ENCODE peak calls at places on chromosomes 6 and 20, in five cellular contexts. R, K, F, V and Q are unnamed samples. For H3K27me3, the result is how much of the 10 kb centered on the place peaks cover.

GRCh38 chr20:32589256-32589655 is 4.1 kb upstream of the NOL4L start:
- DNase-seq in R (peak), K (no peak), V (no peak), F (no peak), Q (no peak)

GRCh38 chr20:21175433-21175832 is 49.6 kb downstream of the KIZ start:
- DNase-seq in V (no peak), F (no peak), R (no peak), K (no peak), Q (no peak)

GRCh38 chr6:26607434-26608230 is 10.9 kb downstream of the ABT1 start:
- DNase-seq in K (peak), R (peak), V (no peak), F (peak), Q (no peak)

GRCh38 chr6:154604120-154604519 is 93.6 kb upstream of the CNKSR3 start:
- DNase-seq in V (no peak), F (no peak), R (no peak), K (no peak), Q (no peak)

GRCh38 chr20:10848810-10849370 is 175.1 kb upstream of the JAG1 start:
- DNase-seq in R (peak), F (peak), V (peak), K (no peak), Q (peak)

GRCh38 chr20:23350855-23351838 is 556 bp downstream of the NXT1 start:
- DNase-seq in V (peak), F (peak), K (peak), R (peak), Q (peak)

GRCh38 chr6:137371634-137372016 is 122.6 kb downstream of the OLIG3 start:
- DNase-seq in F (no peak), K (no peak), V (no peak), R (no peak), Q (no peak)

GRCh38 chr6:97841763-97842162 is 558.7 kb upstream of the MMS22L start:
- DNase-seq in V (no peak), K (no peak), R (no peak), F (no peak), Q (no peak)

GRCh38 chr6:80605165-80605989 is 498.9 kb downstream of the BCKDHB start:
- DNase-seq in R (peak), V (no peak), F (peak), K (no peak), Q (no peak)

GRCh38 chr6:36302227-36302976 is 32.5 kb downstream of the PNPLA1 start:
- DNase-seq in R (peak), F (peak), K (peak), V (peak), Q (peak)

GRCh38 chr6:158015545-158015944 is 33.9 kb downstream of the SYNJ2 start:
- DNase-seq in F (no peak), R (no peak), K (no peak), V (no peak), Q (no peak)

GRCh38 chr6:35497571-35498406 is 910 bp upstream of the TEAD3 start:
- DNase-seq in V (peak), F (no peak), R (peak), K (peak), Q (peak)

GRCh38 chr6:29723666-29724588 is 693 bp downstream of the HLA-F start:
- DNase-seq in V (peak), F (no peak), R (no peak), K (peak), Q (peak)

GRCh38 chr6:164396071-164397047 is 913.0 kb downstream of the C6orf118 start:
- DNase-seq in V (no peak), K (no peak), R (no peak), F (no peak), Q (no peak)

GRCh38 chr6:80528115-80528514 is 421.6 kb downstream of the BCKDHB start:
- DNase-seq in R (peak), K (no peak), F (no peak), V (no peak), Q (no peak)

GRCh38 chr20:61050491-61050890 is 201.6 kb upstream of the CDH4 start:
- DNase-seq in K (no peak), R (no peak), F (no peak), V (no peak), Q (no peak)

GRCh38 chr6:83417880-83418663 is 12.8 kb downstream of the ME1 start:
- DNase-seq in R (peak), K (no peak), F (peak), V (no peak), Q (no peak)

GRCh38 chr20:37538003-37538402 is 10.3 kb upstream of the BLCAP start:
- DNase-seq in V (no peak), F (no peak), K (peak), R (peak), Q (no peak)

GRCh38 chr6:10655508-10656055 is 38.8 kb downstream of the C6orf52 start:
- DNase-seq in F (no peak), K (no peak), R (no peak), V (no peak), Q (no peak)

GRCh38 chr20:15012551-15012950 is 675.1 kb upstream of the FLRT3 start:
- DNase-seq in V (no peak), F (no peak), R (no peak), K (no peak), Q (no peak)

GRCh38 chr6:149898966-149899365 is 1.1 kb upstream of the RAET1E start:
- DNase-seq in R (no peak), F (no peak), V (peak), K (no peak), Q (no peak)

GRCh38 chr20:21111416-21111815 is 5.3 kb upstream of the LINC00237 start:
- DNase-seq in V (no peak), K (no peak), F (no peak), R (no peak), Q (no peak)

GRCh38 chr20:4730782-4731181 is 9.1 kb downstream of the PRND start:
- DNase-seq in K (no peak), F (no peak), R (peak), V (no peak), Q (peak)

GRCh38 chr6:166485651-166486535 is 100.6 kb downstream of the RAMACL start:
- DNase-seq in K (no peak), R (no peak), V (no peak), F (no peak), Q (no peak)

GRCh38 chr6:122622404-122622938 is 12.3 kb downstream of the PKIB start:
- DNase-seq in F (no peak), V (no peak), K (no peak), R (no peak), Q (no peak)

GRCh38 chr20:43507150-43508080 is at the start of gene L3MBTL1:
- DNase-seq in V (no peak), K (peak), F (peak), R (peak), Q (peak)

GRCh38 chr6:166940643-166941068 is 15.7 kb downstream of the RNASET2 start:
- DNase-seq in R (peak), F (peak), K (no peak), V (no peak), Q (no peak)

GRCh38 chr6:40436685-40437604 is 150.2 kb downstream of the LRFN2 start:
- DNase-seq in V (no peak), F (no peak), K (no peak), R (no peak), Q (peak)

GRCh38 chr6:56684342-56685101 is 41.8 kb upstream of the DST start:
- DNase-seq in F (no peak), K (no peak), V (no peak), R (no peak), Q (no peak)

GRCh38 chr6:139756381-139756780 is 381.9 kb upstream of the CITED2 start:
- DNase-seq in V (no peak), R (no peak), F (no peak), K (no peak), Q (no peak)

GRCh38 chr6:11964729-11965128 is 47.4 kb upstream of the HIVEP1 start:
- DNase-seq in V (no peak), R (no peak), K (no peak), F (no peak), Q (no peak)
- TF ChIP-seq POLR2A in V (no peak), R (no peak), K (no peak), F (no peak), Q (no peak)

DNA sequence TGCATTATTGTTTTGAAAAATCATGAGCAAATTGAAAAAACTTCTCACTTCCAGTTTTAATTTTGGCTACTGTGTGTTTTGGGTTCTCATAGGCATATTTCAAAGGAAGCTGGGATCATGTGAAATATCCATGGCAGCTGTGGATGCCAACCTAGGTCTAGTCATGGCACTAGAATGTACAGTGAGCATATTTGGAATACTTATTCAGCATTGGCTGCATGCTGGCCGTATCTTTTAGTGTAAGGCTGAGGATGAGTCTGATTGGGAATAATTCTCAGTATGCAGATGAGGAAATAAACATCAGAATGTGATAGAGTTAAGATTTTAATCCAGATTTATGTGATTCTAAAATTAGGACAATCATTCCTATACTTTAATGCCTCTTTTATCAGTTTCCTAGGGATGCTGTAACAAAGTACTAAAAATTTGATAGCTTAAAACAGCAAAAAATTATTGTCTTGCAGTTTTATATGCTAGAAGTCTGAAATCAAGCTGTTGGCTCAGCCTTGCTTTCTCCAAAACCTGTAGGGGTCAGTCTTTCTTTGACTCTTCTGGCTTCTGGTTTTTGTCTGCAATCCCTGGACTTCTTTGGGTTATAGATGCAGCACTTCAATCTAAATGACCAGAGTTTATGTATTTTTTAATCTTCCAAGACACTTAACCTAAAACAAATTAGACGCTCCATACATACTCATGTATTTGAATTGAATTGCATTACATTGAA is 37.7 kb upstream of the DEFB112 start:
- DNase-seq in V (no peak), K (no peak), R (peak), F (no peak), Q (no peak)
- TF ChIP-seq CTCF in V (no peak), K (no peak), R (peak), F (no peak), Q (no peak)

DNA sequence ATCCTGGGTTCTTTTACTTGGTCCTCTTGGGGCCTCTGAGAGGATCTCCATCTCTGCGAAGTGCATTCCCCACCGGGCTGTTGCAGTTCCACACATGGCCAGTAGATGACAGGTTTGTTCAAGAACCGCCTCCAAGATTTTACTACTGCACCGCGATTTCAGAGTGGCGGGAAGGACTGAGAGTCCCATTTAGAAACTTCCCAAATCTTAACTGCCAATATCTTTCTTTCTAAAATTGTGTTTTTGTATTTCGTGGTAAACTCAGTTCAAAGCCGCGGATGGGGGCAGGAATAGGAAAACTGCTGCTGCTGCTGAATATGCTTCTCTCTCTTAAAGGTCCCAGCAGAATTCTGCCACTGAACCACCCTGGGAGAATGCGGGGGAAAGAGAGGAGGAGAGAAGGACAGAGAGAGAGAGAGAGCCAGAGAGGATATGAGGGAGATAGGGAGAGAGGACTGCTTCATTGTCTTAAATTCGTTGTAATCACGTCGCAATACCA is 8.6 kb upstream of the BTNL2 start:
- DNase-seq in R (peak), K (peak), V (peak), F (peak), Q (peak)
- H3K27me3 ChIP-seq in R (under half), K (under half), V (under half), F (under half), Q (under half)

GRCh38 chr20:47502271-47502730 is 614 bp downstream of the NCOA3 start:
- DNase-seq in K (peak), F (no peak), R (peak), V (peak), Q (peak)

GRCh38 chr20:47500554-47500953 is 1.1 kb upstream of the NCOA3 start:
- DNase-seq in K (no peak), F (no peak), R (no peak), V (peak), Q (no peak)

GRCh38 chr20:47502801-47503239 is 1.1 kb downstream of the NCOA3 start:
- DNase-seq in R (peak), K (no peak), V (peak), F (no peak), Q (no peak)

GRCh38 chr20:47501117-47501482 is 587 bp upstream of the NCOA3 start:
- DNase-seq in V (no peak), K (no peak), R (peak), F (no peak), Q (no peak)

GRCh38 chr20:47501483-47502270 is at the start of gene NCOA3:
- DNase-seq in V (peak), K (peak), R (peak), F (peak), Q (peak)
- TF ChIP-seq POLR2A in V (peak), K (peak), R (peak), F (peak), Q (peak)

DNA sequence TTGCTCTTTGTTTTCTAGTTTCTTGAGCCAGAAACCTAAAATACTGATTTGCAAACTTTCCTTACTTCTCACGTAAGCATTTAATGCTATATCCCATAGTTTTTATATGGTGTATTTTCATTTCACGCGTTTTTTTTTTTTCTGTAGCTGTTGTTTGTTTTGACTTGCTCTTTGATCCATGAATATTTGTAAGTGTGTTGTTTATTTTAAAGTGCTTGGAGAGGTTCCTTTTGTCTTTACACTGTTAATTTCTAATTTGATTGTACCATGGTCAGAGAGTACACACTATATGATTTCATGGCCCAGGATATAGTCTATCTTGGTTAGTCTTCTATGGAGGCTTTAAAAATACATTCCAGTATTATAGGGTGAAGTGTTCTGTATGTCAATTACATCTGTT is 84.8 kb upstream of the RNF217 start:
- DNase-seq in F (no peak), K (no peak), V (no peak), R (no peak), Q (no peak)
- TF ChIP-seq CTCF in F (no peak), K (no peak), V (no peak), R (no peak), Q (no peak)